ENCODE peak calls at places on chromosomes 13 and 19, in seven cellular contexts. H, X, M, T, Y, P and C are unnamed samples.

GRCh38 chr13:113187263-113187669 is 21.2 kb downstream of the PCID2 start:
- DNase-seq in T (peak), X (peak), Y (no peak), P (peak), M (no peak), H (peak), C (no peak)

GRCh38 chr13:30352121-30352520 is 44.8 kb upstream of the KATNAL1 start:
- DNase-seq in Y (no peak), X (no peak), H (no peak), M (no peak), P (no peak), T (no peak), C (no peak)

GRCh38 chr19:40443131-40443929 is 805 bp downstream of the SERTAD3 start:
- DNase-seq in M (peak), P (peak), H (peak), X (peak), Y (peak), T (peak), C (peak)

GRCh38 chr13:111245781-111246384 is 74.6 kb upstream of the TEX29 start:
- DNase-seq in M (no peak), T (no peak), Y (no peak), H (no peak), P (no peak), X (peak), C (no peak)

GRCh38 chr13:19680751-19681150 is 47.3 kb downstream of the MPHOSPH8 start:
- DNase-seq in X (peak), M (no peak), P (no peak), Y (no peak), T (no peak), H (peak), C (no peak)

GRCh38 chr13:51805925-51806324 is 2.0 kb upstream of the DHRS12 start:
- DNase-seq in M (no peak), T (no peak), Y (no peak), P (no peak), H (no peak), X (no peak), C (no peak)

GRCh38 chr19:14339741-14340140 is 41.5 kb upstream of the ADGRE5 start:
- DNase-seq in M (no peak), P (no peak), X (no peak), T (no peak), Y (no peak), H (no peak), C (no peak)

GRCh38 chr13:38872693-38873092 is 117.9 kb downstream of the STOML3 start:
- DNase-seq in P (peak), Y (peak), H (peak), T (peak), X (peak), M (peak), C (peak)

GRCh38 chr19:55077106-55077505 is 1.4 kb downstream of the EPS8L1 start:
- DNase-seq in T (no peak), M (no peak), Y (no peak), H (no peak), X (no peak), P (peak), C (no peak)

GRCh38 chr13:26695360-26695705 is 65.3 kb downstream of the GPR12 start:
- DNase-seq in T (no peak), M (no peak), X (no peak), H (no peak), P (no peak), Y (no peak), C (no peak)

GRCh38 chr19:39382991-39383828 is 7.7 kb downstream of the PAF1 start:
- DNase-seq in X (no peak), Y (no peak), P (no peak), H (no peak), M (no peak), T (no peak), C (no peak)

GRCh38 chr13:94674609-94675348 is 37.6 kb downstream of the SOX21 start:
- DNase-seq in H (peak), P (peak), X (peak), Y (no peak), T (peak), M (peak), C (peak)

GRCh38 chr13:83151308-83151660 is 731.0 kb downstream of the SLITRK1 start:
- DNase-seq in X (peak), P (no peak), T (no peak), M (no peak), H (no peak), Y (no peak), C (no peak)

GRCh38 chr19:1445932-1446712 is 3.8 kb upstream of the APC2 start:
- DNase-seq in H (no peak), X (no peak), P (no peak), Y (no peak), T (no peak), M (peak), C (no peak)

GRCh38 chr19:32599258-32599657 is 18.3 kb downstream of the PDCD5 start:
- DNase-seq in H (no peak), X (no peak), M (no peak), P (no peak), Y (no peak), T (no peak), C (no peak)

GRCh38 chr13:102774596-102775375 is 1.2 kb upstream of the TEX30 start:
- DNase-seq in M (no peak), H (no peak), T (peak), P (no peak), Y (no peak), X (no peak), C (no peak)

GRCh38 chr19:7512400-7512851 is 3.5 kb upstream of the ZNF358 start:
- DNase-seq in X (no peak), M (no peak), P (peak), T (peak), Y (no peak), H (no peak), C (no peak)

GRCh38 chr13:24923305-24923640 is 159.3 kb downstream of the RNF17 start:
- DNase-seq in X (peak), M (no peak), P (peak), T (no peak), H (peak), Y (no peak), C (no peak)

GRCh38 chr13:58024103-58024502 is 392.6 kb downstream of the PCDH17 start:
- DNase-seq in X (no peak), H (no peak), M (no peak), Y (no peak), T (no peak), P (no peak), C (no peak)

GRCh38 chr13:67303661-67304333 is 73.7 kb upstream of the PCDH9 start:
- DNase-seq in P (no peak), M (no peak), T (no peak), X (no peak), Y (no peak), H (no peak), C (no peak)

GRCh38 chr19:18428837-18429674 is 8.9 kb downstream of the ISYNA1 start:
- DNase-seq in Y (no peak), T (peak), P (peak), H (peak), M (peak), X (peak), C (peak)

GRCh38 chr19:27776020-27776419 is 1436.9 kb downstream of the UQCRFS1 start:
- DNase-seq in Y (no peak), T (peak), X (peak), M (no peak), H (peak), P (no peak), C (peak)
- H4K8ac ChIP-seq in Y (no peak), T (no peak), X (no peak), M (no peak), H (no peak), P (no peak), C (no peak)

DNA sequence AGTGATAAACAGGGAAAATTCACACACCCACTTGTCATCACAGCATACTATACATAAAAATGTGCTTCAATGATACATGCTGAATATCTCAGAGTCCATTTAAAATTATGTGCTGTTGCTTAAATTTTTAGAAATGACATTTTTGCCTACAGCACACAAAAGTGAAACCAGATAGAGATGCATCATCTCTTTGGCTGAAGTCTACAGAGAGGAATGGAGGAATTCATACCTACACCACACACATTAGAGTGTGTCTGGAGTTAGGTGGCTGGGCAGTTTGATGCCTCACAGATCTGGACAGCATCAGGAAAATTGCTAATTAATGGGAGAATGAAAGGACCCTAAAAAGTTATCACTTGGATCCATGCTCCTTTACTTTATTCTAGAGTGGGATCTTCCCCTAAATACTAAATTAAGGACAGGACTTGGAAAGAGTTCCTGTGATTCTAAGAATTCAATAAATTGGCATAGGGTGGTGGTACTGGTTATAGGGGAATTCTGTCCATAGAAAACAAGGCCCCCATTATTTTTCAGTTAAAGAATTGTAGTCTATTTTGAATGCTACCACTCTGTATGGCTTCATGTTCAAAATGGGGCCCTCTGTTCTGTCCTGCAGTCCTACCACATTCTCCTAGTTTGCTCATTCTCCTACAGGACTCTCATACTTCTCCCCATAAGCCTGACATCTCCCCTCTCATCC is 41.3 kb downstream of the RCBTB2 start:
- DNase-seq in Y (no peak), M (no peak), X (peak), T (no peak), H (no peak), P (no peak), C (no peak)
- H4K8ac ChIP-seq in Y (no peak), M (no peak), X (no peak), T (no peak), H (no peak), P (no peak), C (no peak)

DNA sequence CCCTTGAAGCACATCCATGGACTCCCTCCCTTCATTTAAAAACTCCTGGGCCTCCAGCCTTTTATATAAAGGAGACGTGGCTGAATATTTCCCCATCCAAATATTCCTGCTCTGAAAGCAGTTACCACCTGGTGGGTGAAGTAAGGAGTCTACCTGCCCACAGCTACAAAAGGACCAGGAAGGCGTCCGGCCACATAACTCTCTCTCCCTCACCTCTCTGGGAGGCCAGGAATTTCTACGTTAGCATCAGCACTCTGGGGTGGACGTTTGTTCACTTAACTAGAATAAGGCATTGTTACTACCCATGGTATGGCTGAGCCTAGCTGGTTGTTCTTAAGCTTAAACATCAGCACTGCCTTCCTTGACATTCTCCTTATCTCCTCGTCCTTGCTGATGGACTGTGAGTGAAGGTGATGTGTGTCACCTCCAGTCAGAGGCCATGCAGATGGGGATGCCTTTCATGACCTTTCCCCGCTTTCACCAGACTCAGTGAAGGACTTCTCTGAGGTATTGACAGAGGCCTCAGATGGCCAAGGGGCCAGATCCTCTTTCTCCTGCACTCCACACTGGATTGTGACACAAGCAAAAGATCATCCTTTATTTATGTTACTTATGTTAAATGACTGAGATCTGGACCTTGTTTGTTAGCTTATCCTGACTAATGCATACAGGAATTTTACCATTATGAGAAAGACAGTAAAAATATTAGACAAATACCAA is 22.2 kb upstream of the KPNA3 start:
- DNase-seq in P (peak), T (no peak), H (peak), Y (no peak), M (no peak), X (peak), C (no peak)
- H4K8ac ChIP-seq in P (no peak), T (no peak), H (no peak), Y (no peak), M (no peak), X (peak), C (no peak)

GRCh38 chr13:89749888-89750287 is 1597.6 kb upstream of the MIR17HG start:
- DNase-seq in H (peak), Y (no peak), T (no peak), P (no peak), M (no peak), X (no peak), C (no peak)
- H4K8ac ChIP-seq in H (no peak), Y (no peak), T (no peak), P (no peak), M (no peak), X (no peak), C (no peak)

DNA sequence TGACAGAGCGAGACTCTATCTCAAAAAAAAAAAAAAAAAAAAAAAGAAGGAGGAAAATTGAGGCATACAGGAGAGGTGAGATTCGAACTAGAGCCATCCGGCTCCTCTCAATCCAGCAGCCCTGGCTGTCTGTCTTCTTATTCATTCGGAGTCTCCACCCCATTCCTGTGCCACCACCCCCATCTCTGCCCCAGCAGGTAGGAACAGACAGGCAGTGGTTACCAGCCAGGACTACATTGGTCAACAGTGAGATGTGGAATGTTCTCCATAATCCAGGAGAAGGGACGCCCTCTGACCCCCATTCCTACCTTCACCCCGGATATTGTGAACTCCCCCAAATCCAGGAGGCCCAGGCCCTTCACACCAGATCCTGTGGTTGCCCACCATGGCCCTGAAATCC is 6.6 kb upstream of the S1PR2 start:
- DNase-seq in M (no peak), X (no peak), Y (no peak), T (no peak), H (no peak), P (no peak), C (no peak)
- H4K8ac ChIP-seq in M (no peak), X (peak), Y (no peak), T (no peak), H (no peak), P (no peak), C (no peak)

GRCh38 chr13:41418027-41418426 is 39.3 kb upstream of the RGCC start:
- DNase-seq in Y (no peak), M (no peak), X (peak), P (no peak), H (peak), T (no peak), C (no peak)

GRCh38 chr13:41418751-41419150 is 38.6 kb upstream of the RGCC start:
- DNase-seq in X (no peak), P (no peak), H (no peak), T (no peak), M (no peak), Y (no peak), C (no peak)

GRCh38 chr13:41420146-41420545 is 37.2 kb upstream of the RGCC start:
- DNase-seq in Y (no peak), X (no peak), P (no peak), M (no peak), H (no peak), T (no peak), C (no peak)

GRCh38 chr13:41413907-41414306 is 43.4 kb upstream of the RGCC start:
- DNase-seq in X (no peak), M (no peak), H (no peak), P (no peak), Y (no peak), T (no peak), C (no peak)

GRCh38 chr13:41416276-41416675 is 41.1 kb upstream of the RGCC start:
- DNase-seq in X (peak), P (no peak), Y (no peak), T (no peak), M (no peak), H (peak), C (no peak)
- H4K8ac ChIP-seq in X (no peak), P (no peak), Y (no peak), T (no peak), M (no peak), H (no peak), C (no peak)

GRCh38 chr13:71515639-71516038 is 351.4 kb downstream of the DACH1 start:
- DNase-seq in T (no peak), X (no peak), H (no peak), P (no peak), M (no peak), Y (no peak), C (no peak)
- H4K8ac ChIP-seq in T (no peak), X (no peak), H (no peak), P (no peak), M (no peak), Y (no peak), C (no peak)

GRCh38 chr13:35479691-35480090 is 3.2 kb upstream of the MAB21L1 start:
- DNase-seq in H (no peak), Y (no peak), P (no peak), X (no peak), M (no peak), T (no peak), C (no peak)
- H4K8ac ChIP-seq in H (no peak), Y (no peak), P (no peak), X (no peak), M (no peak), T (no peak), C (no peak)

GRCh38 chr19:22052644-22053013 is 345 bp downstream of the ZNF257 start:
- DNase-seq in X (no peak), T (no peak), H (no peak), M (no peak), Y (no peak), P (no peak), C (no peak)
- H4K8ac ChIP-seq in X (no peak), T (no peak), H (no peak), M (no peak), Y (no peak), P (no peak), C (no peak)